ENCODE peak calls at places on chromosome 4, in four cellular contexts. One of them, this sample, is unnamed. For H3K4me1, the result is how much of the 10 kb centered on the place peaks cover.

GRCh38 chr4:145618210-145618911 is 824 bp upstream of the MMAA start:
- DNase-seq in mammary epithelial cell: no peak
- DNase-seq in neural progenitor cell: peak
- DNase-seq in neuronal stem cell: no peak
- DNase-seq in this sample: peak

GRCh38 chr4:156559346-156559745 is 412.3 kb downstream of the PDGFC start:
- DNase-seq in neural progenitor cell: no peak
- DNase-seq in mammary epithelial cell: no peak
- DNase-seq in neuronal stem cell: no peak
- DNase-seq in this sample: peak

GRCh38 chr4:156829194-156829593 is 142.4 kb downstream of the PDGFC start:
- DNase-seq in mammary epithelial cell: peak
- DNase-seq in neuronal stem cell: no peak
- DNase-seq in neural progenitor cell: no peak
- DNase-seq in this sample: peak

GRCh38 chr4:5387457-5387856 is 320.9 kb downstream of the EVC2 start:
- DNase-seq in mammary epithelial cell: no peak
- DNase-seq in neuronal stem cell: no peak
- DNase-seq in neural progenitor cell: no peak
- DNase-seq in this sample: no peak

GRCh38 chr4:65624651-65625050 is 45.6 kb downstream of the EPHA5 start:
- DNase-seq in neuronal stem cell: no peak
- DNase-seq in mammary epithelial cell: no peak
- DNase-seq in neural progenitor cell: no peak
- DNase-seq in this sample: peak

GRCh38 chr4:111400736-111401135 is 744.5 kb upstream of the FAM241A start:
- DNase-seq in mammary epithelial cell: peak
- DNase-seq in neural progenitor cell: no peak
- DNase-seq in neuronal stem cell: no peak
- DNase-seq in this sample: peak

GRCh38 chr4:183834252-183834651 is 70.9 kb upstream of the STOX2 start:
- DNase-seq in neural progenitor cell: no peak
- DNase-seq in neuronal stem cell: no peak
- DNase-seq in mammary epithelial cell: peak
- DNase-seq in this sample: no peak

GRCh38 chr4:10750714-10751113 is 66.1 kb upstream of the CLNK start:
- DNase-seq in neural progenitor cell: no peak
- DNase-seq in mammary epithelial cell: no peak
- DNase-seq in neuronal stem cell: no peak
- DNase-seq in this sample: peak

GRCh38 chr4:174358823-174359222 is 75.1 kb downstream of the CEP44 start:
- DNase-seq in neuronal stem cell: no peak
- DNase-seq in neural progenitor cell: no peak
- DNase-seq in mammary epithelial cell: peak
- DNase-seq in this sample: peak

GRCh38 chr4:108320066-108320465 is 151.3 kb upstream of the LEF1 start:
- DNase-seq in neural progenitor cell: no peak
- DNase-seq in neuronal stem cell: no peak
- DNase-seq in mammary epithelial cell: no peak
- DNase-seq in this sample: no peak

GRCh38 chr4:35252866-35253265 is 991.4 kb downstream of the ARAP2 start:
- DNase-seq in neural progenitor cell: no peak
- DNase-seq in neuronal stem cell: no peak
- DNase-seq in mammary epithelial cell: no peak
- DNase-seq in this sample: no peak

GRCh38 chr4:6991771-6992557 is 51.2 kb upstream of the TADA2B start:
- DNase-seq in neural progenitor cell: no peak
- DNase-seq in mammary epithelial cell: peak
- DNase-seq in neuronal stem cell: no peak
- DNase-seq in this sample: peak

GRCh38 chr4:57070461-57070860 is 39.7 kb downstream of the IGFBP7 start:
- DNase-seq in neuronal stem cell: no peak
- DNase-seq in neural progenitor cell: no peak
- DNase-seq in mammary epithelial cell: peak
- DNase-seq in this sample: no peak

GRCh38 chr4:42366959-42367358 is 30.3 kb upstream of the SHISA3 start:
- DNase-seq in neuronal stem cell: no peak
- DNase-seq in neural progenitor cell: no peak
- DNase-seq in mammary epithelial cell: no peak
- DNase-seq in this sample: no peak

GRCh38 chr4:42361475-42361874 is 35.8 kb upstream of the SHISA3 start:
- DNase-seq in neural progenitor cell: peak
- DNase-seq in neuronal stem cell: no peak
- DNase-seq in mammary epithelial cell: no peak
- DNase-seq in this sample: no peak

GRCh38 chr4:42360158-42360557 is 37.1 kb upstream of the SHISA3 start:
- DNase-seq in neural progenitor cell: no peak
- DNase-seq in neuronal stem cell: no peak
- DNase-seq in mammary epithelial cell: no peak
- DNase-seq in this sample: no peak

GRCh38 chr4:42364654-42365053 is 32.6 kb upstream of the SHISA3 start:
- DNase-seq in mammary epithelial cell: no peak
- DNase-seq in neural progenitor cell: no peak
- DNase-seq in neuronal stem cell: no peak
- DNase-seq in this sample: no peak

GRCh38 chr4:42363614-42364013 is 33.7 kb upstream of the SHISA3 start:
- DNase-seq in mammary epithelial cell: no peak
- DNase-seq in neural progenitor cell: no peak
- DNase-seq in neuronal stem cell: no peak
- DNase-seq in this sample: no peak
- H3K4me1 ChIP-seq in mammary epithelial cell: under half
- H3K4me1 ChIP-seq in neural progenitor cell: under half
- H3K4me1 ChIP-seq in neuronal stem cell: under half
- H3K4me1 ChIP-seq in this sample: under half

GRCh38 chr4:173337463-173337862 is 3.3 kb upstream of the HMGB2 start:
- DNase-seq in neural progenitor cell: no peak
- DNase-seq in neuronal stem cell: no peak
- DNase-seq in mammary epithelial cell: no peak
- DNase-seq in this sample: peak

GRCh38 chr4:173332963-173333657 is 1.0 kb downstream of the HMGB2 start:
- DNase-seq in neuronal stem cell: no peak
- DNase-seq in neural progenitor cell: no peak
- DNase-seq in mammary epithelial cell: peak
- DNase-seq in this sample: peak

GRCh38 chr4:173333658-173334084 is 487 bp downstream of the HMGB2 start:
- DNase-seq in neuronal stem cell: peak
- DNase-seq in neural progenitor cell: peak
- DNase-seq in mammary epithelial cell: no peak
- DNase-seq in this sample: peak

GRCh38 chr4:173334085-173334890 is at the start of gene HMGB2:
- DNase-seq in neuronal stem cell: peak
- DNase-seq in neural progenitor cell: peak
- DNase-seq in mammary epithelial cell: peak
- DNase-seq in this sample: peak

GRCh38 chr4:173334891-173335754 is 965 bp upstream of the HMGB2 start:
- DNase-seq in mammary epithelial cell: peak
- DNase-seq in neural progenitor cell: peak
- DNase-seq in neuronal stem cell: peak
- DNase-seq in this sample: peak
- H2AFZ ChIP-seq in mammary epithelial cell: peak
- H2AFZ ChIP-seq in neural progenitor cell: peak
- H2AFZ ChIP-seq in neuronal stem cell: peak
- H2AFZ ChIP-seq in this sample: peak

DNA sequence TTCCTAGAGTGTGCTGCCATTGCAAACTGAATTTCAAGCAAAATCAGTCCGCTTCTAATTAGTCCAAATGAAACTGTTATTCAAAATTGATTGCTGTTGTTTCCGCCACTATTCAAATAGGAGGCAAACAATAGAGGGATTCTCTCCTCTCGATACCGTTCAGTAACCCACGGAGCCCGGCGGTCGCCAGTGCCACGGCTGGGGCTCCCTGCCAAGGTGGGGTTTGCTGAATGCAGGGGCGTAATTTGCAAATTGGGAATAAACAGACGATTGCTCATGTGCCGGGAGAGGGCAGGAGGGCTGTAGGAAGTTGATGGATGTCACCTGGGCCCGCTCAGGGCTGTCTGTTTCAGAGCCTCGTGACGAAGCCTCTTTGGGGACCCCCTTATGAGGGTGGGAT is 8.8 kb downstream of the ADRA2C start:
- DNase-seq in neural progenitor cell: no peak
- DNase-seq in mammary epithelial cell: no peak
- DNase-seq in neuronal stem cell: no peak
- DNase-seq in this sample: no peak
- H3K4me1 ChIP-seq in neural progenitor cell: under half
- H3K4me1 ChIP-seq in mammary epithelial cell: under half
- H3K4me1 ChIP-seq in neuronal stem cell: under half
- H3K4me1 ChIP-seq in this sample: under half

GRCh38 chr4:55079451-55080173 is 45.8 kb downstream of the KDR start:
- DNase-seq in neuronal stem cell: no peak
- DNase-seq in mammary epithelial cell: no peak
- DNase-seq in neural progenitor cell: no peak
- DNase-seq in this sample: peak

GRCh38 chr4:55080174-55080865 is 45.1 kb downstream of the KDR start:
- DNase-seq in mammary epithelial cell: no peak
- DNase-seq in neural progenitor cell: no peak
- DNase-seq in neuronal stem cell: no peak
- DNase-seq in this sample: peak

GRCh38 chr4:55077577-55077976 is 47.8 kb downstream of the KDR start:
- DNase-seq in neural progenitor cell: no peak
- DNase-seq in neuronal stem cell: no peak
- DNase-seq in mammary epithelial cell: no peak
- DNase-seq in this sample: no peak

GRCh38 chr4:55075823-55076418 is 49.5 kb downstream of the KDR start:
- DNase-seq in neuronal stem cell: no peak
- DNase-seq in mammary epithelial cell: no peak
- DNase-seq in neural progenitor cell: peak
- DNase-seq in this sample: no peak

GRCh38 chr4:55078987-55079386 is 46.4 kb downstream of the KDR start:
- DNase-seq in neuronal stem cell: no peak
- DNase-seq in mammary epithelial cell: no peak
- DNase-seq in neural progenitor cell: peak
- DNase-seq in this sample: peak
- H2AFZ ChIP-seq in neuronal stem cell: peak
- H2AFZ ChIP-seq in mammary epithelial cell: no peak
- H2AFZ ChIP-seq in neural progenitor cell: no peak
- H2AFZ ChIP-seq in this sample: peak

GRCh38 chr4:119040261-119040660 is 95.4 kb upstream of the MYOZ2 start:
- DNase-seq in neural progenitor cell: no peak
- DNase-seq in mammary epithelial cell: no peak
- DNase-seq in neuronal stem cell: no peak
- DNase-seq in this sample: peak
- H3K4me1 ChIP-seq in neural progenitor cell: under half
- H3K4me1 ChIP-seq in mammary epithelial cell: under half
- H3K4me1 ChIP-seq in neuronal stem cell: under half
- H3K4me1 ChIP-seq in this sample: half or more

DNA sequence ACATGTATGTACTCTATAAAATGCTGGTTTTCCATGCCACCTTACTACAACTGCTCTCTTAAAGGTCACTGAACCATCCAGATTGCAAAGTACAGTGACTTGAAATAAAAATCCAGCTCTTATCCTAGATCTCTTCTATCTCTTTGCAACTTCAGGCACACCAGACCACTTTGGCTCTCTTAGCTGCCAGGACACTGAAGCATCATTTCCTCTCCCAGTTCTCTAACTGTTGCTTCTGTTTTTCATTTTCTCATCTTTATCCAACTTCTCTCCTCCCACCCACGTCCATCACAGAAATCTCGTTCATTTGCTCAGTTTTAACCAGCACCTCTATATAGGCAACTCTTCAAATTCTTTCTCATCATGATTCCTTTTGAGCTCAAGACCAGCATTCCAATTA is 74.3 kb downstream of the METTL14 start:
- DNase-seq in neural progenitor cell: no peak
- DNase-seq in neuronal stem cell: no peak
- DNase-seq in mammary epithelial cell: no peak
- DNase-seq in this sample: no peak
- H2AFZ ChIP-seq in neural progenitor cell: no peak
- H2AFZ ChIP-seq in neuronal stem cell: no peak
- H2AFZ ChIP-seq in mammary epithelial cell: no peak
- H2AFZ ChIP-seq in this sample: no peak

GRCh38 chr4:115219315-115219840 is 106.0 kb upstream of the NDST4 start:
- DNase-seq in neuronal stem cell: no peak
- DNase-seq in neural progenitor cell: no peak
- DNase-seq in mammary epithelial cell: no peak
- DNase-seq in this sample: no peak

GRCh38 chr4:115222061-115222460 is 108.6 kb upstream of the NDST4 start:
- DNase-seq in neuronal stem cell: no peak
- DNase-seq in mammary epithelial cell: no peak
- DNase-seq in neural progenitor cell: no peak
- DNase-seq in this sample: no peak

GRCh38 chr4:115215935-115216334 is 102.5 kb upstream of the NDST4 start:
- DNase-seq in mammary epithelial cell: no peak
- DNase-seq in neuronal stem cell: no peak
- DNase-seq in neural progenitor cell: no peak
- DNase-seq in this sample: no peak

DNA sequence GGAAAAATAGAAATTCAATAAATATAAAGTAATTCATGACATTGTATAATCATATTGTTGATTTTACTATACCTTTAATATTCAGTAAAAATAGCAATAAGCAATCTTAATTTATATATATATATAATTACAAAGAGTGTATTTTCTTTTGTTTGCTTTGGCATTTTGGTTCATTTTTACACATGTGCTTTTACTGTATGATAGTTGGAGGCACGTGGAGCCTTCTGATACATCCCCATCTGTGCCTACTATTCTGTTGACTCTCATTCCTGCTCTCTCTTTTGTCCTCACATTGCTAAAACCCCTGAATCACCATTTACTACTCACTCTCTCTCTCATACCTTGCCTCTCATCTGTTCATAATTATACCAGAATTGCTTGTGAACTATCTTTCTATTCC is 106.4 kb upstream of the NDST4 start:
- DNase-seq in neural progenitor cell: no peak
- DNase-seq in neuronal stem cell: no peak
- DNase-seq in mammary epithelial cell: no peak
- DNase-seq in this sample: peak
- H3K4me1 ChIP-seq in neural progenitor cell: under half
- H3K4me1 ChIP-seq in neuronal stem cell: under half
- H3K4me1 ChIP-seq in mammary epithelial cell: under half
- H3K4me1 ChIP-seq in this sample: under half

This sample was measured in GM23248.